ENCODE peak calls at places on chromosomes 6 and 20, in four cellular contexts. C, Y, W and E are unnamed samples. For H3K4me1, the result is how much of the 10 kb centered on the place peaks cover.

GRCh38 chr6:70905676-70906075 is 51.2 kb downstream of the B3GAT2 start:
- DNase-seq in C (no peak), Y (no peak), W (no peak), E (no peak)

GRCh38 chr20:61048292-61048691 is 203.8 kb upstream of the CDH4 start:
- DNase-seq in C (no peak), Y (no peak), W (no peak), E (peak)

GRCh38 chr6:72649032-72649984 is 27.4 kb downstream of the KCNQ5 start:
- DNase-seq in C (peak), Y (no peak), W (no peak), E (no peak)

GRCh38 chr20:33664085-33664761 is 2.1 kb downstream of the C20orf144 start:
- DNase-seq in C (no peak), Y (peak), W (no peak), E (no peak)

GRCh38 chr20:4957939-4958362 is 43.4 kb downstream of the SLC23A2 start:
- DNase-seq in C (no peak), Y (no peak), W (no peak), E (no peak)

GRCh38 chr20:45448250-45448649 is 21.3 kb upstream of the WFDC2 start:
- DNase-seq in C (no peak), Y (no peak), W (no peak), E (no peak)

GRCh38 chr6:4059115-4059777 is 19.7 kb downstream of the FAM217A start:
- DNase-seq in C (no peak), Y (peak), W (no peak), E (peak)

GRCh38 chr6:108277831-108278230 is 17.0 kb upstream of the SNX3 start:
- DNase-seq in C (peak), Y (no peak), W (no peak), E (no peak)

GRCh38 chr6:99148761-99149160 is 200.7 kb downstream of the FAXC start:
- DNase-seq in C (no peak), Y (no peak), W (no peak), E (no peak)

GRCh38 chr6:110629153-110629552 is 152.7 kb upstream of the SLC22A16 start:
- DNase-seq in C (no peak), Y (no peak), W (no peak), E (no peak)

GRCh38 chr6:162119349-162119748 is 608.2 kb downstream of the PRKN start:
- DNase-seq in C (no peak), Y (peak), W (no peak), E (no peak)

GRCh38 chr6:11292837-11293236 is 60.4 kb upstream of the NEDD9 start:
- DNase-seq in C (peak), Y (no peak), W (no peak), E (no peak)

GRCh38 chr20:44069203-44069931 is 117.6 kb downstream of the JPH2 start:
- DNase-seq in C (no peak), Y (no peak), W (no peak), E (no peak)

GRCh38 chr6:170047813-170048212 is 243.1 kb downstream of the DLL1 start:
- DNase-seq in C (no peak), Y (no peak), W (no peak), E (peak)

GRCh38 chr6:170046786-170047626 is 243.9 kb downstream of the DLL1 start:
- DNase-seq in C (no peak), Y (no peak), W (no peak), E (peak)

GRCh38 chr6:170050591-170051041 is 240.3 kb downstream of the DLL1 start:
- DNase-seq in C (no peak), Y (no peak), W (no peak), E (peak)

GRCh38 chr6:170049641-170050491 is 241.0 kb downstream of the DLL1 start:
- DNase-seq in C (no peak), Y (no peak), W (peak), E (peak)

GRCh38 chr6:170048615-170049256 is 242.1 kb downstream of the DLL1 start:
- DNase-seq in C (no peak), Y (no peak), W (no peak), E (peak)
- H3K27ac ChIP-seq in C (no peak), Y (no peak), W (no peak), E (no peak)

DNA sequence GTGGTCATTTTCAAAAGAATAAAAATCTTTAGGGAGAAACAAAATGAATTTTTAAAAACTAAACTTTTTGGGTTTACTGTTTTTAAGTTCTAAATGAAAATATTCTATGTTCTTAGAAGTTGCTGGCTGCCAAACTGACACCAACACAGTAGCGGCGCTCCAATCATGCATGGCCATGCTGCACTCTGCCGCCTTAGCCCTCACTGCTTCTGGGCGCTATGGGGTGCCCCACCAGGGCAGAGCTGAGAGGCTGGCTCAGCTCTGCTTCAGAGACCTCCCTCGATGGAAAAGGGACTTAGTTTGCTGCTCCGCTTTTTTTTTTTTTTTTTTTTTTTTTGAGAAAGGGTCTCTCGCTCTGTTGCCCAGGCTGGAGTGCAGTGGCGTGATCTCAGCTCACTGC is 20.9 kb downstream of the EZR start:
- DNase-seq in C (no peak), Y (no peak), W (no peak), E (no peak)
- H3K4me1 ChIP-seq in C (half or more), Y (under half), W (under half), E (half or more)

GRCh38 chr6:43189905-43190304 is 7.9 kb downstream of the CUL9 start:
- DNase-seq in C (no peak), Y (no peak), W (no peak), E (no peak)
- H3K27ac ChIP-seq in C (no peak), Y (no peak), W (no peak), E (no peak)

GRCh38 chr20:56412473-56412790 is 372 bp downstream of the CASS4 start:
- DNase-seq in C (no peak), Y (no peak), W (no peak), E (no peak)

GRCh38 chr20:56417911-56418310 is 5.9 kb downstream of the CASS4 start:
- DNase-seq in C (no peak), Y (no peak), W (no peak), E (no peak)

GRCh38 chr20:56417402-56417801 is 5.3 kb downstream of the CASS4 start:
- DNase-seq in C (no peak), Y (no peak), W (no peak), E (no peak)

GRCh38 chr20:56412949-56413348 is 889 bp downstream of the CASS4 start:
- DNase-seq in C (no peak), Y (no peak), W (no peak), E (no peak)

DNA sequence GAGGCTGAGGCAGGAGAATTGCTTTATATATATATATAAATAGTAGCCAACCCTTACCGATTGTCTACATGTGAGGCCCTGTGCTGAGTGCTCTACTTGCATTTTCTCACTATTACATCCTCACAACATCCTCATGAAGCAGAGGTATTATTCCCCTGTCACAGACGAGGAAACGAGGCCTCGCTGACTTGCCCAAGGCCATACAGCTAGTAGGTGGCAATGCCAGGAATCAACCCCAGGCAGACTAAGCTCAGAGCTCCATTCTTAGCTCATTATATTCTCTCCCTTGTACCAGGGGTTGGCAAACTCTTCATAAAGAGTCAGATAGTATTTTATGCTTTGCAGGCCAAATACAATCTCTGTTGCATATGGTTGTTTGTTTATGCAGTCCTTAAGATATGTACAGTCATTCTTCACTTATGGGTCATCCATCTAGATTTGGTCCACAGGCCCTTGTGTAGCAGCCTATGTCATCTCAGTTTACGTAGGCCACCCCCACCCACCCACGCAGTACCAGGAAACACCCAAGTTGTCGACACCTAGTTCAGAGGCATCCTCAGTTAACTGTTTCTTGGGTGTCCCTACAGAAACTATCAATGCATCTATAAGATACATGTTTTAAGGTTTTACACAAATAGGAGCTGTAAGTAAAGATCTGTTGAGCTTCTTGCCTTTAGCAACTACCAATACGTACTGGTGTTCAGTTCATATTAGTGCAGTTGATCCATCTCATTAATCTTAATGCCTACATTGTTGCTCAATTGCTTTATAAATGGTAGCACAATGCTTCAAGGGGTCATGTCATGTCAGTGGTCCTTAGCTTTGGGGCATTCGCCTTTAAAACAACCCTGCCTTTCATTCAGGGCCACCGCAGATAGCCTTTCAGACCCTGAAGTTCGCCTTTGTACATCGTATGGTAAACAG is 3.0 kb downstream of the CASS4 start:
- DNase-seq in C (no peak), Y (no peak), W (no peak), E (no peak)
- H3K4me1 ChIP-seq in C (under half), Y (under half), W (under half), E (under half)

DNA sequence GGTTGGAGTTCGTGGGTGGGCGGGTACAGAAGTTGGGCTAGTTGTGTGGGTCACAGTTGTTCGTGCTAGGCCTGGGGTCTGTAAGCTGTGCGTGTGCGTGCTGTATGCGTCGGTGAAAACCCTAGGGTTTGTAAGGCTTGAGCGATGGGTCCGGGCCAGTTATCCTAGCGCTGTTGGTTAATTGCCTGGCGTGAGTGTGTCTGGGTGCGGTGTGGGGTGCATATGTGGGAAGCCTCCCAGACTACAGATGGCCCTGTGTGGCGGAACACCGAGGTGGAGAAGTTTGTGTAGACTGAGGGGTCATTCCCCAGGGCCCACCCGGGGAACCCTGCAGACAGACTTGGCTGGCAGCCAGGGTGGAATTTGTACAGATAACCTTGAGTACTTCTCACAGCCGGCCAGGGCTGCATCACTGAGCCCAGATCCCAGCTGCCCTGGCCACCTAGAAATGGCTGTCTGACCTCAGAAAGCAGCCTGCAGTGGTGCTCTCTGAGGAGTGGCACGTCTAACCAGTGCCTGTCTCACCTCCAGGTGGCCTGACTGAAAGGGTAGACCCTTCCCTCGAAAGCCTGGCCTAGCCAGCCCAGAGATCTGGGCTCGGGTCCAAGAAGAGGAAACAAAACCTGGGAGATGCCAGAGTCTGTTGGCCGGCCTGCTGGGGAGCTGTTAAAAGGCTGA is 1.8 kb downstream of the TGIF2 start:
- DNase-seq in C (peak), Y (peak), W (peak), E (peak)
- H3K27ac ChIP-seq in C (no peak), Y (peak), W (peak), E (peak)

DNA sequence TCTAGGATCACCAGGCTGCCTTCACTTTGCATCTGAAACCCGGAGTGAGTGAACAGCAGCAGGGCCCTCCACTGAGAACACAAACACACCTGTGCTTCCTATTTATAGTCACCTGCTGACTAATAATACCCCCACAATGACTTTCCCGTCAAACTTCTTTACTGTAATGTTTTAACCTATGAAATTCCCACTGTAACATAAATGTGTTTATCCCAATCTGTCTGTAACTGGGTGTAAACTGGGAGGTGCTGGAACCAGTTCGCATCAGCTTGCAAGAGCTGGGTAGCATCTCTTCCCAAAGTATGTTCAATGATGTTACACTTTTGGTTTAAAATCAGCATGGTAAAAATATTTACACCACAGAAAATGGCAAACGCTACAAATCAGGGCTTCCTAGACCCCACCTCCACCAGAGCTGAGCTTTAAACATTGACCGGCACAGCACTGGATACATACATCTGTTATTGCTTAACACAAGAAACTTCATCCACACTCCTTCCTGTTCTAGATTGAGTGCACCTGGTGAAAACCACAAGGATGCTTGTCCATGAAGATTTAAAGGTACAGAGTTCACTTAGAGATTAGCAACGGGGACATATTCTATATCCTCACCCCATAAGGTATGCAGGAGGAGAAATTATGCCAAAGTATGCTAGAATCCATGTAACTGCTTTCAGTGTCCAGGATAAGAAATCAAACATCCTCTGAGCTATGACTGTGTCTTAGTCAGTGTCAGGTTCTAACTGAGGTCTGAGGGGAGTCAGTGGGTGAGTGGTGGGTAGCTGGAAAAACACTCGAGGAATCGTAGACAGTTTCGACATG is 79.0 kb downstream of the ALDH8A1 start:
- DNase-seq in C (no peak), Y (no peak), W (no peak), E (no peak)
- H3K4me1 ChIP-seq in C (under half), Y (under half), W (under half), E (under half)